ENCODE peak calls at places on chromosomes 11 and 22, in ten cellular contexts. H is effector memory CD4-positive, alpha-beta T cell; T is skeletal muscle cell; G is left ventricle myocardium inferior; P is body of pancreas; M is GM12865; K is brain microvascular endothelial cell; O is thoracic aorta; C is K562; R is uterus. D is an unnamed sample.

GRCh38 chr11:106999203-106999602 is 19.1 kb downstream of the GUCY1A2 start:
- DNase-seq in H (no peak), T (no peak), G (no peak), P (no peak), M (no peak), K (no peak), O (no peak), C (no peak), R (no peak), D (no peak)

GRCh38 chr11:20045098-20045688 is 115.1 kb downstream of the DBX1 start:
- DNase-seq in H (no peak), T (no peak), G (peak), P (peak), M (no peak), K (no peak), O (no peak), C (no peak), R (no peak), D (no peak)

GRCh38 chr11:107916671-107917241 is 11.5 kb upstream of the RAB39A start:
- DNase-seq in H (no peak), T (no peak), G (no peak), P (no peak), M (peak), K (no peak), O (no peak), C (no peak), R (no peak), D (no peak)

GRCh38 chr22:24005201-24005600 is at the start of gene GSTT4:
- DNase-seq in H (no peak), T (no peak), G (peak), P (no peak), M (no peak), K (no peak), O (no peak), C (no peak), R (no peak), D (no peak)

GRCh38 chr11:17929171-17929570 is 83.7 kb downstream of the SERGEF start:
- DNase-seq in H (no peak), T (no peak), G (no peak), P (no peak), M (no peak), K (no peak), O (no peak), C (no peak), R (no peak), D (no peak)

GRCh38 chr11:95413761-95414160 is 182.8 kb upstream of the SESN3 start:
- DNase-seq in H (no peak), T (no peak), G (no peak), P (no peak), M (no peak), K (no peak), O (no peak), C (no peak), R (no peak), D (no peak)

GRCh38 chr11:116605543-116605942 is 167.2 kb downstream of the BUD13 start:
- DNase-seq in H (no peak), T (no peak), G (no peak), P (peak), M (peak), K (peak), O (no peak), C (peak), R (no peak), D (no peak)

GRCh38 chr11:24145411-24145810 is 351.4 kb upstream of the LUZP2 start:
- DNase-seq in H (no peak), T (no peak), G (no peak), P (no peak), M (no peak), K (no peak), O (no peak), C (no peak), R (no peak), D (no peak)

GRCh38 chr11:126630488-126630887 is 275.0 kb downstream of the ST3GAL4 start:
- DNase-seq in H (no peak), T (no peak), G (no peak), P (no peak), M (no peak), K (no peak), O (no peak), C (no peak), R (no peak), D (no peak)

GRCh38 chr11:124643605-124644425 is 21.2 kb downstream of the TBRG1 start:
- DNase-seq in H (no peak), T (peak), G (no peak), P (no peak), M (no peak), K (peak), O (no peak), C (peak), R (no peak), D (peak)

GRCh38 chr11:124644426-124645280 is 22.0 kb downstream of the TBRG1 start:
- DNase-seq in H (peak), T (no peak), G (peak), P (peak), M (peak), K (peak), O (no peak), C (peak), R (peak), D (no peak)

GRCh38 chr11:124648610-124649009 is 24.9 kb downstream of the SIAE start:
- DNase-seq in H (no peak), T (no peak), G (no peak), P (no peak), M (no peak), K (no peak), O (no peak), C (no peak), R (no peak), D (no peak)

GRCh38 chr11:124643042-124643604 is 20.5 kb downstream of the TBRG1 start:
- DNase-seq in H (no peak), T (no peak), G (no peak), P (no peak), M (no peak), K (no peak), O (no peak), C (no peak), R (no peak), D (no peak)

DNA sequence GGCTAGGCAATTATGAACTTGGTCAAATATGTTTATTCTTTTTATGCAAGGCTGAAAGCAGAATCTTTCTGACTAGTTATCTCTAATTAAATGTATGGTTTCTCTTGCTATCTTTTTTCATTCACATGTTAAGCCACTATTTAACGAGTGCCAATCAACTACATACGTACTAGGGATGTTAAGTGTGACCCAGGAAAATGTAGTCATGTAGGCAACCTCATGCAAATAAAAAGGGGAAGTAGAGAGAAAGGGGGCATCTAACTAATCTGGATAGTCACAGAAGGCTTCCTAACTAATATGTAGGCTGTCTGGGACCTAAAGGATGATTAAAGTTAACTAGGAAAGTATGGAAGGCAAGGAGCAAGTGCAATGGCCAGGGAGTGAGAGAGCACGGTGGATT is 23.5 kb downstream of the TBRG1 start:
- DNase-seq in H (no peak), T (no peak), G (no peak), P (no peak), M (no peak), K (no peak), O (no peak), C (no peak), R (no peak), D (no peak)
- H3K4me3 ChIP-seq in H (no peak), T (no peak), G (no peak), P (no peak), M (no peak), K (no peak), O (no peak), C (no peak), R (no peak), D (no peak)

GRCh38 chr11:128481135-128481534 is 106.2 kb downstream of the ETS1 start:
- DNase-seq in H (no peak), T (peak), G (no peak), P (no peak), M (no peak), K (no peak), O (no peak), C (no peak), R (no peak), D (peak)
- H3K4me3 ChIP-seq in H (peak), T (no peak), G (no peak), P (no peak), M (no peak), K (no peak), O (no peak), C (no peak), R (no peak), D (no peak)

DNA sequence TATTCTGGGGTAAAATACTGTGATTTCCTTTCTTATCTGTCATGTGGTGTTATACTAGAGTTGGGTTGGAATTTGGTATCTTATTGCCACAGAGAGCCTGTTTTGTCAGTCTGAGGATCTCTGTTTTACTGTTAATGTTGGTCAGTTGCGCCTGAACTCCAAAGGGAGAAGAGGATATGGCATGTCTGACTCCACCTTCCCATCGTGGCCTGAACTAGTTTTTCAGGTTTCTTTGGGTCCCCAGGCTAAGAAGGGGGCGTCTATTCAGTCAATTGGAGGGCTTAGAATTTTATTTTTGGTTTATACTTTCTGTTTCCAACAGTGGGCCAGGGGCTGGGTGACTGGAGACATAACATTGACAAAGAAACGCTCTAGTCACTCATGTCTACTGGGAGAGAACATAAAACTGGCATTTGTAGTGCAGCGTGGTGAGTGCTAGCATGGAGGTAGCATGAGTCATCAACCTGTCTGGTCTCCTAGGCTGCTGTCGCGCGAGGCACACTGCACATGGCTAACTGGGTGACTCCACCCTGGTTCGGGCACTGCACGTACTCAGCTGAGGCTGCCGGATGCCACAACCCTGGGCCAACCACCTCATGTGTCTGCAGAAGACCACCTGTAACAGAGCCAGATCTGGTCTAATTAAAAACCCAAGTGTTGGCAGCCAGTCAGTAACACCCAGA is 120.1 kb upstream of the OR9Q1 start:
- DNase-seq in H (no peak), T (no peak), G (no peak), P (peak), M (no peak), K (no peak), O (no peak), C (peak), R (no peak), D (no peak)
- H3K4me3 ChIP-seq in H (no peak), T (no peak), G (no peak), P (no peak), M (no peak), K (no peak), O (no peak), C (no peak), R (no peak), D (no peak)

DNA sequence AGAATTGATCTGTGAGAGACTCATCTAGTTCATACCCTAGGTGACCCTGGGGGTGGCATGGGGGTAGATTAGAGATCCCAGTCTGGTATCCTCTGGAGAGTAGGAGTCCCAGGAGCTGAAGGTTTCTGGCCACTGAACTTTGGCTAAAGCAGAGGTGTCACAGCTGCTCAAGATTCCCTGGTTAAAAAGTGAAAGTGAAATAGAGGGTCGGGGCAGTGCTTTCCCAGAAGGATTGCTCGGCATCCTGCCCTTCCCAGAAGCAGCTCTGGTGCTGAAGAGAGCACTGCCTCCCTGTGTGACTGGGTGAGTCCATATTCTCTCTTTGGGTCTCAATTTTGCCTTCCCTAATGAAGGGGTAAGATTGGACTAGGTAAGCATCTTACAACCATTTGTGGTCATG is 651 bp downstream of the IL18BP start:
- DNase-seq in H (no peak), T (no peak), G (no peak), P (no peak), M (no peak), K (no peak), O (no peak), C (no peak), R (peak), D (no peak)
- H3K4me3 ChIP-seq in H (peak), T (no peak), G (peak), P (no peak), M (peak), K (no peak), O (peak), C (no peak), R (no peak), D (peak)

DNA sequence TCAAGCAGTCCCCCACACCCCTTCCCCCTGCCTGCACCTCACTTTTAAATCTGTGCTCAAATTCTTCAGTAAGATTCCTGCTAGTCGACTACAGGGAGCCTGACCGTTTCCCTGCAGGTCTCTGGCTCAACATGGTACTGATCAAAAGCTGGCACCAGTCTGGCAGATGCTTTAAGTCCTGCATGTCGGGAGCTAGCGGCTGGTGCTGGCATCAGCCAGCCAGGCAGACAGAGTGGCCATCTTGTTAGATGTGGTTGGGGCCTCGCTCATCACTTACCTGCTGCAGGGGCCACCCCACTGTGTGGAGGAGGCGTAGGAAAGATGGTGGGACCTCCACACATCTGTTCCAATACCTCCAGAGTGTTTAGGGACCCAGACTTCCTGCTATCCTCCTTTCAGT is 204.4 kb upstream of the SORL1-AS1 start:
- DNase-seq in H (no peak), T (no peak), G (no peak), P (no peak), M (no peak), K (no peak), O (no peak), C (no peak), R (no peak), D (no peak)
- H3K4me3 ChIP-seq in H (no peak), T (no peak), G (no peak), P (no peak), M (no peak), K (no peak), O (no peak), C (no peak), R (no peak), D (no peak)

GRCh38 chr22:17370036-17370765 is 941 bp downstream of the CECR2 start:
- DNase-seq in H (no peak), T (no peak), G (peak), P (peak), M (no peak), K (no peak), O (no peak), C (no peak), R (no peak), D (no peak)

GRCh38 chr22:17370766-17371181 is 1.5 kb downstream of the CECR2 start:
- DNase-seq in H (no peak), T (no peak), G (no peak), P (no peak), M (no peak), K (no peak), O (no peak), C (no peak), R (no peak), D (no peak)

GRCh38 chr22:17368727-17369552 is at the start of gene CECR2:
- DNase-seq in H (no peak), T (no peak), G (peak), P (peak), M (no peak), K (no peak), O (no peak), C (peak), R (peak), D (no peak)

GRCh38 chr22:17368144-17368726 is 1.0 kb upstream of the CECR2 start:
- DNase-seq in H (no peak), T (no peak), G (no peak), P (no peak), M (no peak), K (no peak), O (no peak), C (no peak), R (no peak), D (no peak)

DNA sequence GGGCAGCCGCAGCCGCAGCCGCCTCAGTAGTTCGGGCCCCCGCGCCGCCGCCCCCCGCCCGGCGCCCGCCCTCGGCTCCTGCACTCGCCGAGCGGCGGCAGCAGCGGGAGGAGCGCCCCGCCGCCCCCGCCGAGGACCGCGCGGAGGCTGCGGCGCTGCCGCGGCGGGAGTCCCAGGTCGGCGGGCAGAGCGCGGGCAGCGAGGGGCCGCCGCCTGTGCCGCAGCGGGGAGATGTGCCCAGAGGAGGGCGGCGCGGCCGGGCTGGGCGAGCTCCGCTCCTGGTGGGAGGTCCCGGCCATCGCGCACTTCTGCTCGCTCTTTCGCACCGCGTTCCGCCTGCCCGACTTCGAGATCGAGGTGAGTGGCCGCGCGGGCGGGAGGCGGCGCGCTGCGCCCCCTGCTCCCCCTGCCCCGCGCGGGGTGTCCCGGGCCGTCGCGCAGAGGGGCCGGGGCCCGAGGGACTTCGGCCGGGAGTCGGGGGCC is 334 bp downstream of the CECR2 start:
- DNase-seq in H (no peak), T (no peak), G (peak), P (peak), M (peak), K (no peak), O (no peak), C (peak), R (no peak), D (no peak)
- H3K4me3 ChIP-seq in H (peak), T (peak), G (peak), P (peak), M (no peak), K (no peak), O (peak), C (peak), R (peak), D (no peak)